ENCODE peak calls at places on chromosomes 11 and 22, in seven cellular contexts. A is BE2C, H is cardiac fibroblast, V is heart right ventricle, C is psoas muscle, Z is ovary, T is lower lobe of right lung. F is an unnamed sample.

GRCh38 chr22:26322179-26322905 is 106.7 kb upstream of the ASPHD2 start:
- DNase-seq in A (no peak), H (peak; percentile 72), V (no peak), C (no peak), Z (no peak), T (no peak), F (no peak)

GRCh38 chr11:6608726-6609501 is 3.1 kb downstream of the TAF10 start:
- DNase-seq in A (no peak), H (no peak), V (peak; percentile 3), C (no peak), Z (no peak), T (no peak), F (no peak)

GRCh38 chr22:38733329-38734202 is 22.2 kb downstream of the SUN2 start:
- DNase-seq in A (peak; percentile 76), H (peak; percentile 36), V (peak; percentile 47), C (peak; percentile 82), Z (peak; percentile 87), T (no peak), F (peak; percentile 85)

GRCh38 chr22:35257002-35257320 is 332 bp upstream of the HMGXB4 start:
- DNase-seq in A (no peak), H (no peak), V (no peak), C (no peak), Z (no peak), T (no peak), F (no peak)

GRCh38 chr22:37563153-37564081 is 3.1 kb downstream of the CDC42EP1 start:
- DNase-seq in A (no peak), H (peak; percentile 96), V (peak; percentile 71), C (peak; percentile 83), Z (peak; percentile 79), T (peak; percentile 69), F (peak; percentile 77)

GRCh38 chr11:61507012-61507768 is 1.4 kb upstream of the LRRC10B start:
- DNase-seq in A (no peak), H (no peak), V (no peak), C (no peak), Z (no peak), T (no peak), F (no peak)

GRCh38 chr22:32558681-32559355 is 84.2 kb downstream of the FBXO7 start:
- DNase-seq in A (no peak), H (peak; percentile 66), V (no peak), C (peak; percentile 85), Z (no peak), T (no peak), F (no peak)

GRCh38 chr22:25668437-25668836 is 73.6 kb upstream of the MYO18B start:
- DNase-seq in A (peak; percentile 69), H (peak; percentile 74), V (no peak), C (peak; percentile 33), Z (peak; percentile 66), T (no peak), F (no peak)

GRCh38 chr11:45259607-45260006 is 26.5 kb downstream of the SYT13 start:
- DNase-seq in A (no peak), H (no peak), V (no peak), C (no peak), Z (no peak), T (no peak), F (peak; percentile 68)

GRCh38 chr22:20937794-20938148 is 20.6 kb downstream of the CRKL start:
- DNase-seq in A (no peak), H (no peak), V (no peak), C (no peak), Z (no peak), T (no peak), F (no peak)

GRCh38 chr11:116960916-116961315 is 123.5 kb upstream of the APOA1 start:
- DNase-seq in A (no peak), H (peak; percentile 63), V (no peak), C (no peak), Z (no peak), T (no peak), F (no peak)
- H3K4me3 ChIP-seq in A (no peak overlapping the region), H (no peak overlapping the region), V (no peak overlapping the region), C (no peak overlapping the region), Z (no peak overlapping the region), T (no peak overlapping the region), F (no peak overlapping the region)

DNA sequence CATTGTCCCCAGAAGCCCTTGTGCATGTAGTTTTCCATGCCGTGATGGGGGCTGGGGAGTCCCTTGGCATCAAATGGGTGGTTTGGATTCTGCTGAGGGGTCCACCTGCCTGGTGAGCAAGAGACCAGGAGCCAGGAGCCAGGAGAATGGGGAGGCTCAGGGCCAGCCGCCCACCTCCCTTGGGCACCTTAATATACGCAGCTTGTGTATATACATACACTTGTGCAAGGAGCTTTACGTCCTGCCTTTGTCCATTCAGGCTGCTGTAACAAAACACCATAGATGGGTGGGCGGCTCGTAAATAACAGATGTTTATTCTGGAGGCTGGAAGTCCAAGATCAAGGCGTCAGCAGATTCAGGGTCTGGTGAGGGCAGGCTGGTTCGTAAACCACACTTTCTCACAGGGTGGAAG is 62.5 kb downstream of the SMIM38 start:
- DNase-seq in A (no peak), H (no peak), V (no peak), C (no peak), Z (no peak), T (no peak), F (no peak)
- TF ChIP-seq CTCF in A (no peak), H (no peak), V (no peak), C (no peak), Z (no peak), T (no peak), F (no peak)

GRCh38 chr11:111870887-111871692 is at the start of gene ALG9:
- DNase-seq in A (peak; percentile 83), H (peak; percentile 88), V (peak; percentile 90), C (peak; percentile 88), Z (peak; percentile 90), T (peak; percentile 84), F (peak; percentile 89)

GRCh38 chr11:111870113-111870512 is 1.3 kb downstream of the ALG9 start:
- DNase-seq in A (no peak), H (no peak), V (no peak), C (no peak), Z (no peak), T (no peak), F (no peak)

GRCh38 chr11:111870522-111870886 is 877 bp downstream of the ALG9 start:
- DNase-seq in A (no peak), H (no peak), V (no peak), C (no peak), Z (no peak), T (no peak), F (no peak)

DNA sequence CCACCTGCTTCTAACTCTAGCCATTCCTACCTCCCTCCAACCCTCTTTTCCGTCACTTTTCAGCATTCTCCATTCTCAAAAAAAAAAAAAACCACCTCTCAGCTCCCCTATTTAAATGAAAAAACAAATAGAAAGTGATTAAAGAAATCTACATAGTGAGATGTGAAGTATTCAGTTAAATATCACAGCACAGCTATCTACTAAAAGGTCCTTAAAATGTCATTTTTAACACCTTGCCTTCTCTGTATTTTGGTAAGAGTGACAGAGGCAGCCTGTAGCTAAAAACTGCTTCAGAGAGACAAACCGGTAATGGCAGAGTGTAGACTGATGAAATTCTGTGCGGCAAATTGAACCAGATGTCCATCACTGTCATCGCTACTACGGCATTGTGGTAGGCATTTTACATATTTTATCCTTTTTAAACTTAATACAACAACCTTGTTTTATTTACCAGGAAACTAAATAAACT is 346 bp upstream of the ALG9 start:
- DNase-seq in A (no peak), H (no peak), V (no peak), C (no peak), Z (no peak), T (no peak), F (no peak)
- H3K4me3 ChIP-seq in A (peak overlapping the region; percentile 82), H (peak overlapping the region; percentile 73), V (peak overlapping the region; percentile 88), C (peak overlapping the region; percentile 91), Z (peak overlapping the region; percentile 94), T (peak overlapping the region; percentile 97), F (peak overlapping the region; percentile 99)

DNA sequence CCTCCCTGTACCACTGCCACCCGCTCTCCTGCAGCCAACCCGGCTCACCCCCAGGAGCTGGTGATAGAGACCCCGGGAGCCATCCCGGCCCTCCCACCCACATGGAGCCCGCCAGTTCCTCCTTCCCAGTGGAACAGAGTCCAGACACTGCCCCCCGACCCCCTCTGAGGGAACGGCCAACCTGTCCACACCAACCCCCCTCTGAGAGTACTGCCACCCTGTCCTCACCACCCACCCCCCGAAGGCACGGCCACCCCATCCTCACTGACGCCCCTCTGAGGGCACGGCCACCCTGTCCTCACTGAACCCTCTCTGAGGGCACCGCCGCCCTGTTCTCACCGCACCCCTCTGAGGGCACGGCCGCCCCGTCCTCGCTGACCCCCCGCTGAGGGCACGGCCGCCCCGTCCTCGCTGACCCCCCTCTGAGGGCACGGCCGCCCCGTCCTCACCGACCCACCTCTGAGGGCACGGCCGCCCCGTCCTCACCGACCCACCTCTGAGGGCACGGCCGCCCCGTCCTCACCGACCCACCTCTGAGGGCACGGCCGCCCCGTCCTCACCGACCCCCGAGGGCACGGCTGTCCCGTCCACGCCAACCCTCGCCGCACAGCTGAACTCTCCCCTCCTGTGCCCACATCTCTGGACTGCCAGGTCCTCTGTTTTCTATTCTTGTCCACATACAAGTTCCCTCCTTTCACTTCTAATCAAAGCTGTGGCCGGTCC is 18.0 kb downstream of the TOLLIP start:
- DNase-seq in A (no peak), H (no peak), V (no peak), C (no peak), Z (peak; percentile 24), T (peak; percentile 30), F (no peak)
- TF ChIP-seq CTCF in A (no peak), H (no peak), V (no peak), C (no peak), Z (no peak), T (no peak), F (no peak)

DNA sequence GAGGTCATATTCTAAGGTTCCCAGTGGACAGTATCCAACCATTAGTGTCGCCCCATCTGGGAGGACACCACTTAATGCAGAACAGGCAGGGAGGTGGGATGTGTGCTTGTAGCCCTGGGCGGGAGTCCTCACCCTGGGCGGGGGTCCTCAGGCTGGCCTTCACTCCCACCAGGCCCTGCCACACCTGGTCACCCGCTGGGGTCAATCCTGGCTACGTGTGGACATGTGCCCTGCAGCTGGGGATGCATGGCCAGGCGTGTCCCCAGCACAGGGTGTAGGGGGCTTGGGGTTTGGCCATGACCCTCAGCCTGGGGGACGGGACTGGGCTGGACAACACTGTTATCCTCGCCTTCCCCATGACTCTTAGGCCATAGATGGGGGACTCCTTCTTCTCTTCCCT is 18.8 kb downstream of the TRPM5 start:
- DNase-seq in A (no peak), H (no peak), V (no peak), C (no peak), Z (no peak), T (no peak), F (no peak)
- H3K4me3 ChIP-seq in A (no peak overlapping the region), H (no peak overlapping the region), V (no peak overlapping the region), C (no peak overlapping the region), Z (no peak overlapping the region), T (no peak overlapping the region), F (no peak overlapping the region)

DNA sequence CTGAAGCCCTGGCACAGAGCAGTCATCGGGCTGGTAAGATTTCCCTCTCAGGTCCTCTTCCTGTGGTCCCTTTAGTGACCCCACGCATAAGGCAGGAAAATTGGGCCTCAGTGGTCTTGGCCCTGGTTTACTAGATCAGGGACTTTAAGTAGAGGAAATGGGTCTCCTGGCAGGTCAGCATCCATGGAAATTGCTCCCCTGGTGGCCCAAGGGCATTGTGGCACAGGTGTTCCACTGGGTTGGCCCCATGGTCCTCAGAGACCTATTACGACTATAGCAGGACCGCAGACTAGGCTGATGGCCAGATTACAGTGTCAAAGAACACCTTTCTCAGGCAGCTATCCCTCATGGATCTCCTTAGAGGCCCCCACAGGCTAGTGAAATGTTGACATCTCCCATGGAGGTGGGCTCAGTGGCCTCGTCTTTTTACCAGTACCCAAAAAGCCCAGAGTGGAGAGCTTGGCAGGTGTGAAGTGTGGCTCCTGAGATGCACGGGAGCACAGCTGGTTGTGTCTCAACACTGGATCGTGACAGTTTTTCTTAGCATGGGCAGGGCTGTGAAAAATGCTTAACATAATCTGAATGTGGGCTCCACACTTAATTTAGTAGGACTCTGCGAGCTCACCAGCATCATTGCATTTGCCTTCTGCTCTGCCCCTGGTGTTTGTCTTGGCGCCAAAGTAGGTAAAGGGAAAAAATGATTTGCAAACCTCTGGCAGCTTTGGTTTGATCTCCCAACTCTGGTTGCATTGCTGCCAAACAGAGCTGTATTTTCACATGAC is 74.2 kb downstream of the ZBTB16 start:
- DNase-seq in A (no peak), H (peak; percentile 58), V (no peak), C (no peak), Z (no peak), T (no peak), F (no peak)
- TF ChIP-seq CTCF in A (no peak), H (no peak), V (no peak), C (no peak), Z (no peak), T (no peak), F (no peak)